ENCODE peak calls at places on chromosomes 16 and 17, in five cellular contexts. One of them, this sample, is unnamed.
A peak's percentile ranks its signal among the peaks of the same experiment; 100 is the strongest.

GRCh38 chr16:8768701-8769100 is 28.7 kb downstream of the TMEM186 start:
- DNase-seq in hepatocyte: no peak
- DNase-seq in T47D: no peak
- DNase-seq in activated T-helper 9 cell treated with anti-CD3 and anti-CD28 coated beads, Interleukin-2, amount 50 U/mL, for 16 hours: no peak
- DNase-seq in kidney: no peak
- DNase-seq in this sample: peak; percentile 61

GRCh38 chr16:71367243-71367976 is 8.9 kb downstream of the CALB2 start:
- DNase-seq in hepatocyte: peak; percentile 69
- DNase-seq in activated T-helper 9 cell treated with anti-CD3 and anti-CD28 coated beads, Interleukin-2, amount 50 U/mL, for 16 hours: no peak
- DNase-seq in kidney: no peak
- DNase-seq in T47D: no peak
- DNase-seq in this sample: peak; percentile 91

GRCh38 chr17:8944748-8945147 is 20.8 kb downstream of the PIK3R5 start:
- DNase-seq in kidney: no peak
- DNase-seq in hepatocyte: no peak
- DNase-seq in activated T-helper 9 cell treated with anti-CD3 and anti-CD28 coated beads, Interleukin-2, amount 50 U/mL, for 16 hours: no peak
- DNase-seq in T47D: no peak
- DNase-seq in this sample: no peak

GRCh38 chr16:7303677-7304200 is 28.9 kb upstream of the RBFOX1 start:
- DNase-seq in T47D: no peak
- DNase-seq in hepatocyte: no peak
- DNase-seq in kidney: no peak
- DNase-seq in activated T-helper 9 cell treated with anti-CD3 and anti-CD28 coated beads, Interleukin-2, amount 50 U/mL, for 16 hours: no peak
- DNase-seq in this sample: no peak

GRCh38 chr17:74917430-74917829 is 5.6 kb downstream of the USH1G start:
- DNase-seq in T47D: no peak
- DNase-seq in kidney: no peak
- DNase-seq in hepatocyte: no peak
- DNase-seq in activated T-helper 9 cell treated with anti-CD3 and anti-CD28 coated beads, Interleukin-2, amount 50 U/mL, for 16 hours: no peak
- DNase-seq in this sample: no peak

GRCh38 chr17:50052822-50053653 is 2.9 kb upstream of the ITGA3 start:
- DNase-seq in activated T-helper 9 cell treated with anti-CD3 and anti-CD28 coated beads, Interleukin-2, amount 50 U/mL, for 16 hours: no peak
- DNase-seq in T47D: no peak
- DNase-seq in hepatocyte: peak; percentile 37
- DNase-seq in kidney: peak; percentile 90
- DNase-seq in this sample: peak; percentile 93

GRCh38 chr16:19361587-19361986 is 56.1 kb upstream of the TMC5 start:
- DNase-seq in activated T-helper 9 cell treated with anti-CD3 and anti-CD28 coated beads, Interleukin-2, amount 50 U/mL, for 16 hours: no peak
- DNase-seq in hepatocyte: no peak
- DNase-seq in T47D: no peak
- DNase-seq in kidney: no peak
- DNase-seq in this sample: no peak

GRCh38 chr16:12511708-12512107 is 292.0 kb downstream of the CPPED1 start:
- DNase-seq in T47D: no peak
- DNase-seq in hepatocyte: no peak
- DNase-seq in kidney: no peak
- DNase-seq in activated T-helper 9 cell treated with anti-CD3 and anti-CD28 coated beads, Interleukin-2, amount 50 U/mL, for 16 hours: no peak
- DNase-seq in this sample: no peak

GRCh38 chr16:14300631-14301149 is 229.6 kb downstream of the MRTFB start:
- DNase-seq in activated T-helper 9 cell treated with anti-CD3 and anti-CD28 coated beads, Interleukin-2, amount 50 U/mL, for 16 hours: no peak
- DNase-seq in kidney: peak; percentile 82
- DNase-seq in T47D: peak; percentile 67
- DNase-seq in hepatocyte: peak; percentile 86
- DNase-seq in this sample: peak; percentile 90

GRCh38 chr17:68182940-68183551 is 64.8 kb upstream of the AMZ2 start:
- DNase-seq in hepatocyte: no peak
- DNase-seq in kidney: no peak
- DNase-seq in activated T-helper 9 cell treated with anti-CD3 and anti-CD28 coated beads, Interleukin-2, amount 50 U/mL, for 16 hours: peak; percentile 70
- DNase-seq in T47D: no peak
- DNase-seq in this sample: peak; percentile 88

GRCh38 chr17:80618304-80618703 is 73.7 kb downstream of the RPTOR start:
- DNase-seq in hepatocyte: no peak
- DNase-seq in T47D: no peak
- DNase-seq in activated T-helper 9 cell treated with anti-CD3 and anti-CD28 coated beads, Interleukin-2, amount 50 U/mL, for 16 hours: no peak
- DNase-seq in kidney: no peak
- DNase-seq in this sample: no peak

GRCh38 chr17:65514082-65514481 is 47.4 kb downstream of the AXIN2 start:
- DNase-seq in activated T-helper 9 cell treated with anti-CD3 and anti-CD28 coated beads, Interleukin-2, amount 50 U/mL, for 16 hours: no peak
- DNase-seq in hepatocyte: no peak
- DNase-seq in T47D: no peak
- DNase-seq in kidney: no peak
- DNase-seq in this sample: peak; percentile 31

GRCh38 chr17:74116087-74116717 is 87.3 kb upstream of the RPL38 start:
- DNase-seq in activated T-helper 9 cell treated with anti-CD3 and anti-CD28 coated beads, Interleukin-2, amount 50 U/mL, for 16 hours: no peak
- DNase-seq in T47D: no peak
- DNase-seq in hepatocyte: peak; percentile 33
- DNase-seq in kidney: peak; percentile 32
- DNase-seq in this sample: no peak

GRCh38 chr17:3626831-3627565 is 9.1 kb downstream of the SHPK start:
- DNase-seq in activated T-helper 9 cell treated with anti-CD3 and anti-CD28 coated beads, Interleukin-2, amount 50 U/mL, for 16 hours: no peak
- DNase-seq in T47D: no peak
- DNase-seq in kidney: no peak
- DNase-seq in hepatocyte: no peak
- DNase-seq in this sample: peak; percentile 92

GRCh38 chr17:29115906-29116651 is 64.1 kb downstream of the MYO18A start:
- DNase-seq in T47D: peak; percentile 68
- DNase-seq in hepatocyte: peak; percentile 52
- DNase-seq in activated T-helper 9 cell treated with anti-CD3 and anti-CD28 coated beads, Interleukin-2, amount 50 U/mL, for 16 hours: no peak
- DNase-seq in kidney: no peak
- DNase-seq in this sample: peak; percentile 86

GRCh38 chr16:2156025-2156848 is 655 bp downstream of the TRAF7 start:
- DNase-seq in hepatocyte: peak; percentile 64
- DNase-seq in activated T-helper 9 cell treated with anti-CD3 and anti-CD28 coated beads, Interleukin-2, amount 50 U/mL, for 16 hours: no peak
- DNase-seq in T47D: no peak
- DNase-seq in kidney: peak; percentile 84
- DNase-seq in this sample: no peak

GRCh38 chr16:57185446-57185944 is 344 bp downstream of the PSME3IP1 start:
- DNase-seq in hepatocyte: peak; percentile 67
- DNase-seq in T47D: no peak
- DNase-seq in kidney: peak; percentile 83
- DNase-seq in activated T-helper 9 cell treated with anti-CD3 and anti-CD28 coated beads, Interleukin-2, amount 50 U/mL, for 16 hours: peak; percentile 30
- DNase-seq in this sample: peak; percentile 54

GRCh38 chr16:66324785-66325184 is 41.7 kb upstream of the CDH5 start:
- DNase-seq in kidney: peak; percentile 49
- DNase-seq in hepatocyte: peak; percentile 36
- DNase-seq in T47D: no peak
- DNase-seq in activated T-helper 9 cell treated with anti-CD3 and anti-CD28 coated beads, Interleukin-2, amount 50 U/mL, for 16 hours: no peak
- DNase-seq in this sample: peak; percentile 90

GRCh38 chr17:82051776-82052637 is at the start of the genes GPS1 and RFNG:
- DNase-seq in T47D: peak; percentile 97
- DNase-seq in hepatocyte: peak; percentile 90
- DNase-seq in kidney: peak; percentile 91
- DNase-seq in activated T-helper 9 cell treated with anti-CD3 and anti-CD28 coated beads, Interleukin-2, amount 50 U/mL, for 16 hours: peak; percentile 78
- DNase-seq in this sample: peak; percentile 86